ENCODE peak calls at places on chromosomes 2 and 18, in six cellular contexts. U is PC-9, P is neural progenitor cell, R is GM23338, C is PC-3, M is MM.1S. W is an unnamed sample. For H3F3A, the result is how much of the 10 kb centered on the place peaks cover.

GRCh38 chr18:41126541-41127235 is 828.3 kb upstream of the PIK3C3 start:
- DNase-seq in R (no peak), M (no peak), P (no peak), C (peak), U (no peak), W (peak)

GRCh38 chr2:32418777-32419176 is 62.0 kb downstream of the BIRC6 start:
- DNase-seq in M (no peak), R (no peak), U (no peak), P (no peak), C (peak), W (peak)

GRCh38 chr2:60959501-60959900 is 58.0 kb upstream of the PEX13 start:
- DNase-seq in P (no peak), R (no peak), U (no peak), C (no peak), M (no peak), W (no peak)

GRCh38 chr2:215423928-215424540 is 11.8 kb downstream of the FN1 start:
- DNase-seq in R (no peak), C (no peak), M (no peak), U (no peak), P (no peak), W (peak)

GRCh38 chr2:10466801-10467200 is 18.7 kb upstream of the ODC1 start:
- DNase-seq in R (no peak), P (no peak), U (no peak), C (no peak), M (no peak), W (no peak)

GRCh38 chr2:890791-891190 is 59.9 kb upstream of the SNTG2 start:
- DNase-seq in R (no peak), M (no peak), U (no peak), C (no peak), P (no peak), W (peak)

GRCh38 chr18:47036298-47036874 is 965 bp upstream of the ELOA2 start:
- DNase-seq in C (peak), U (no peak), P (peak), R (peak), M (no peak), W (peak)

GRCh38 chr2:235658371-235659174 is 164.7 kb downstream of the AGAP1 start:
- DNase-seq in C (no peak), P (peak), M (no peak), R (peak), U (no peak), W (no peak)

GRCh38 chr2:43819489-43820163 is 19.0 kb downstream of the ABCG5 start:
- DNase-seq in C (no peak), M (no peak), U (no peak), P (no peak), R (no peak), W (no peak)

GRCh38 chr2:9984217-9984739 is 32.8 kb downstream of the GRHL1 start:
- DNase-seq in M (peak), U (no peak), R (peak), C (peak), P (peak), W (peak)

GRCh38 chr18:24063121-24063731 is 48.7 kb downstream of the TTC39C start:
- DNase-seq in U (no peak), P (no peak), R (no peak), C (peak), M (no peak), W (peak)

GRCh38 chr2:26575836-26576564 is 65.2 kb downstream of the CIB4 start:
- DNase-seq in M (no peak), P (no peak), U (no peak), R (no peak), C (no peak), W (no peak)

GRCh38 chr2:239526038-239526437 is 125.2 kb upstream of the HDAC4 start:
- DNase-seq in R (no peak), U (no peak), P (no peak), C (no peak), M (no peak), W (no peak)

GRCh38 chr2:186883666-186884065 is 34.7 kb upstream of the ZSWIM2 start:
- DNase-seq in U (no peak), C (no peak), P (no peak), R (no peak), M (no peak), W (peak)

GRCh38 chr2:45288532-45288931 is 279.3 kb upstream of the SIX2 start:
- DNase-seq in R (no peak), P (no peak), C (peak), M (no peak), U (peak), W (peak)

GRCh38 chr2:19119326-19120001 is 239.0 kb downstream of the OSR1 start:
- DNase-seq in P (peak), C (no peak), U (no peak), M (no peak), R (no peak), W (no peak)

GRCh38 chr2:207694811-207695281 is 16.6 kb upstream of the CCNYL1 start:
- DNase-seq in M (no peak), C (peak), U (no peak), R (no peak), P (no peak), W (peak)

GRCh38 chr2:194883711-194884110 is 773.3 kb upstream of the SLC39A10 start:
- DNase-seq in U (no peak), M (no peak), R (no peak), C (no peak), P (no peak), W (no peak)

GRCh38 chr2:48946444-48947048 is 191.0 kb upstream of the LHCGR start:
- DNase-seq in R (peak), P (peak), C (peak), U (peak), M (peak), W (peak)

GRCh38 chr2:118644190-118644589 is 203.3 kb downstream of the EN1 start:
- DNase-seq in C (no peak), P (peak), R (peak), U (no peak), M (no peak), W (no peak)

GRCh38 chr2:101109451-101110140 is 41.6 kb downstream of the TBC1D8 start:
- DNase-seq in P (no peak), M (no peak), U (no peak), C (no peak), R (peak), W (no peak)

DNA sequence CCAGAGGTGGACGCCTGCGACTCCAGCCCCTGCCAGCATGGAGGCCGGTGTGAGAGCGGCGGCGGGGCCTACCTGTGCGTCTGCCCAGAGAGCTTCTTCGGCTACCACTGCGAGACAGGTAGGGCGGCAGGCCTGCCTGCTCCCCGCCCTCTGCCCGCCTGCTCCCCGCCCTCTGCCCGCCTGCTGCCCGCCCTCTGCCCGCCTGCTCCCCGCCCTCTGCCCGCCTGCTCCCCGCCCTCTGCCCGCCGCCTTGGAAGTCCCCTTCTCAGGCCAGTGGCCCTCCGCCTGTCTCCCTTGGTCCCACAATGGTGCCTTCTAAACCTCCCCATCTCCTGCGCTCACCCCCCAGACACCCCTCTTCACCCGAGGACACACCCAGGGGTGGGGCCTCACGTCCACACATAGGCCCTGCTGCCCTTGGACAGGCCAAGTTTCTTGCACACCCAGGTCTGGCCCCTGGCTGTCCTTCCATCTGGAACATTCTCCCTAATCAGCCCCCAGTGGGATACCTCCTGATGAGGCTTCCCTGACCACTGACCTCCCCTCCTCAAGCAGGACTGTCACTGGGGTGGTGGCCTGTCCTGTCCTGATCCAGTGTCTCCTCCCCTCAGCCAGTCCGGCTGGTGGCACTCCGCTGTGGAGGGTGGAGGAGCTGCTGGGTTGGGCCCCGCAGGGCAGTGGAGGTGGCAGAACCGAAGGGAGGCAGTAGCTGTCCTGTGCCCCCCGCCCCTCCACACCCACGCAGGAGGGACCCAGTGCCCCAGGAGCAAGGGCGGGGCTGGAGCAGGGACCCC is 37.9 kb downstream of the MTERF4 start:
- DNase-seq in C (peak), M (peak), U (peak), R (peak), P (no peak), W (no peak)
- H3K4me3 ChIP-seq in C (peak), M (peak), U (peak), R (peak), P (no peak), W (no peak)

GRCh38 chr2:46297546-46298271 is 502 bp downstream of the EPAS1 start:
- DNase-seq in M (peak), P (peak), C (peak), U (peak), R (peak), W (peak)
- TF ChIP-seq EZH2 in M (no peak), P (no peak), C (no peak), U (no peak), R (peak), W (no peak)

GRCh38 chr2:98472961-98473746 is 28.5 kb downstream of the INPP4A start:
- DNase-seq in P (no peak), C (no peak), R (no peak), U (no peak), M (no peak), W (no peak)

GRCh38 chr2:98470851-98471255 is 26.2 kb downstream of the INPP4A start:
- DNase-seq in P (no peak), U (no peak), C (no peak), M (peak), R (no peak), W (no peak)

GRCh38 chr2:98472132-98472650 is 27.5 kb downstream of the INPP4A start:
- DNase-seq in P (no peak), U (no peak), C (no peak), R (no peak), M (no peak), W (no peak)

GRCh38 chr2:98469862-98470544 is 25.3 kb downstream of the INPP4A start:
- DNase-seq in P (no peak), C (no peak), M (no peak), U (no peak), R (no peak), W (no peak)

DNA sequence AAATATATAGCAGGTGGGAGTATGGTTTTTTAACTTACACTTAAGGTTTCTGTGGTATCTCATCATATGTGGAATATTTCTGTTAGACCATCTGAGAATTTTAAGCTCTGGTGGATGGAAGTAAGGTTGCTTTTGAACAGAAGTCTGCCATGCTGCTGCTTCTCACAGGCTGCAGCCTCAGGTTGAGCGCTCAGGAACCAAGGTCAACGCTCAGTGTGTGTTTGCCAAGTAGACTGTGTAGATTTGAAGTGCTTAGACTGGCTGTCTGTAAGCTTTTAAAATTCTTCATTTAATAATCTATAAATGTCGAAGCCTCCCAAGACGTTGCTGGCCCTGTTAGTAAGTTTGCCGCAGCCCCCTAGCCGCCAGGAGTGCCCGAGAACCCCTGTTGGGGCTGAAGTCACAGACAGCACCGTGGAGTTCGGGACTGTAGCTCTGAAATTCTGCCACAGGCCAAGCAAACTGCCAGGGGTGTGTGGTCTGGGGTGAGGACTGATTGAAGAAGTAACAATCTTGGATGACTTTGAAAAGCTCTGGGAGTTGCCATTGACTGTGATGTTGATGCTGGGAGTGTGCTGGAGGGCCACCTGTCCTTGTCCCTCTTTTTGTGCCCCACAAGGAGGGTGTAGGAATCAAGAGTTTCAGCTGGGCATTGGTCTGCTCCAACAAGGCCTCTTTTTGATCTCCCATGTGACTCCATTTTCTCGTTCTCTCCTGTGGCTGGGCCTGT is 26.9 kb downstream of the INPP4A start:
- DNase-seq in U (no peak), C (no peak), P (no peak), M (no peak), R (no peak), W (no peak)
- H3F3A ChIP-seq in U (under half), C (under half), P (under half), M (half or more), R (under half), W (under half)

GRCh38 chr2:28838971-28839370 is 28.3 kb downstream of the SPDYA start:
- DNase-seq in U (no peak), M (no peak), P (no peak), C (no peak), R (no peak), W (no peak)

GRCh38 chr2:28842042-28842441 is 28.1 kb downstream of the TRMT61B start:
- DNase-seq in U (no peak), M (no peak), R (no peak), C (no peak), P (no peak), W (no peak)
- H3K4me3 ChIP-seq in U (no peak), M (no peak), R (no peak), C (no peak), P (no peak), W (no peak)

GRCh38 chr2:148875387-148876051 is 492 bp downstream of the KIF5C start:
- DNase-seq in C (no peak), U (no peak), R (peak), M (no peak), P (no peak), W (peak)
- TF ChIP-seq EZH2 in C (no peak), U (no peak), R (no peak), M (no peak), P (no peak), W (no peak)

GRCh38 chr2:196172976-196173375 is 1.6 kb upstream of the STK17B start:
- DNase-seq in U (no peak), P (no peak), M (no peak), R (no peak), C (no peak), W (no peak)
- H3F3A ChIP-seq in U (under half), P (under half), M (half or more), R (under half), C (under half), W (under half)

GRCh38 chr2:201130524-201131186 is 14.7 kb downstream of the CFLAR start:
- DNase-seq in U (no peak), M (no peak), R (peak), C (peak), P (no peak), W (peak)

GRCh38 chr2:201127128-201127521 is 11.2 kb downstream of the CFLAR start:
- DNase-seq in R (no peak), P (no peak), C (no peak), M (peak), U (no peak), W (no peak)

GRCh38 chr2:201126308-201127127 is 10.6 kb downstream of the CFLAR start:
- DNase-seq in U (no peak), M (peak), R (no peak), C (no peak), P (no peak), W (peak)

GRCh38 chr2:201129044-201129505 is 13.1 kb downstream of the CFLAR start:
- DNase-seq in R (no peak), P (no peak), C (peak), U (no peak), M (peak), W (peak)

DNA sequence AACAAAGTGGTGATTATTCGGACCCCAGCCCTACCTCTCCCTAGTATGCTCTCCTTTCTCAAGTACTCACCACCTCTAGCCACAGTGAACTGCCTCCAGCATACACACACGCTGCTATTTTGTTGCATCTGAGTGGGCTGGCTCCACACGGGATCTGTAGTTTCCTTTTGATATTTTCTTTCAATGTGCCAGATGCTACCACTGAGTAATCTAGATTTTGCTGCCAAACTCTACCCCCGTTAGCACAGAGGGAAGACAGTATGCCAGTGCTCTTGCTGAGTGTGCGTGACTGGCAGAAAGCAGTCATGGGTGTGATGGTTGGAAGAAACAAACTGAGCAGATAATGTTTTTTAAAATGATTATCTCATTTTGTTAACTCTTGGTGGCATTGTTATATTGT is 11.6 kb downstream of the CFLAR start:
- DNase-seq in P (no peak), R (no peak), C (no peak), U (no peak), M (peak), W (peak)
- H3K4me3 ChIP-seq in P (no peak), R (no peak), C (no peak), U (no peak), M (peak), W (peak)

DNA sequence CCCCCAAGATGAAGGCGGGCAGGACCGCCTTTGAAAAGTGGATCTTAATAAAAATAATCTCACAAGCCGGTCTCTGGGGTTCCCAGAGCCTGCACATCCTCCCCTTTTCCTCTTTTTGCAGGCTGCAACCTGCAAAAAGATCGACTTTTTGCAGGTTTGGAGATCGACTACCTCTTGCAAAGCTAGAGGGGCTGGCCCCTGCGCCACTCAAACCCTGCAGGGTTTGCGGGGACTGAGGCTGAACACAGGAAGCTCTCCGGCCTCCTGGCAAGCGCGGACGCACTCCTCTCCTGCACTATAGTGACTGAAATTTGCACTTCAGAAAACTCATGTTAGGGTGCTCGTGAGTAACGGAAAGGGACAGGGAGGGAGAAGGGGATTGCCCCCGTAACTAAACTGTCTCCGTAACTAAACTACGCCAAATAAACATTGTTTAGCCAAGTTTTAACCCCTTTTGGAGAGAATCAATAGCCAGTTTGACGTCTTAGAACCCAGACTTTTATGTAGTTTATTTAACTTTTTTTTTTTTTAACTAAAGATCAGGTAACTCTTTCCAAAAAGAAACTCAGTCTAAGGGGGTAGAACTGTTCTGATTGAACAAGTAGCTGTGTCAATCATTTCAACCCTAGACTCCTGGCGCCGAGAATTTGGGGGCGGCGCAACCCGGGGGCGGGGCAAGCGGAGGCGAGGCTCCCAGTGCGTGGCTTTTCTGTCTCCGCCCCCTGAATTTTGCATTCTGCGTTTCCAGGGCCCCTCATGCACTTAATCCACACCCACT is 2.5 kb downstream of the IGFBP5 start:
- DNase-seq in C (peak), U (peak), R (peak), M (peak), P (peak), W (peak)
- TF ChIP-seq EZH2 in C (no peak), U (no peak), R (no peak), M (no peak), P (no peak), W (no peak)

W was measured in GM23248.